ENCODE peak calls at places on chromosomes 3 and 15, in four cellular contexts. M is activated CD4-positive, alpha-beta T cell treated with anti-CD3 and anti-CD28 coated beads, Interleukin-2, amount 50 U/mL, for 24 hours; R is hepatocyte; P is activated T-helper 1 cell treated with anti-CD3 and anti-CD28 coated beads, Interleukin-12 subunit alpha, Interleukin-12 subunit beta, Interleukin-2, Interleukin-4 antibody, amounts not matched to agents 30 ng/mL and 10 ng/mL and 1 ng/mL, durations not matched to agents 14 hours and 24 hours and 36 hours. A is an unnamed sample.

GRCh38 chr3:103181175-103181574 is 746.4 kb downstream of the ZPLD1 start:
- DNase-seq in M (no peak), R (no peak), P (no peak), A (no peak)

GRCh38 chr15:39585394-39585841 is 4.5 kb downstream of the THBS1 start:
- DNase-seq in M (no peak), R (no peak), P (no peak), A (no peak)

GRCh38 chr3:45035441-45036301 is 9.6 kb downstream of the CLEC3B start:
- DNase-seq in M (no peak), R (peak), P (no peak), A (no peak)

GRCh38 chr15:74290645-74291044 is 54.5 kb downstream of the CCDC33 start:
- DNase-seq in M (no peak), R (no peak), P (no peak), A (no peak)

GRCh38 chr3:157129782-157130137 is 30.2 kb downstream of the CCNL1 start:
- DNase-seq in M (no peak), R (no peak), P (peak), A (no peak)

GRCh38 chr15:40854161-40854560 is 10.3 kb downstream of the SPINT1 start:
- DNase-seq in M (no peak), R (no peak), P (no peak), A (no peak)

GRCh38 chr15:40150163-40150925 is 10.5 kb upstream of the BUB1B start:
- DNase-seq in M (no peak), R (peak), P (no peak), A (no peak)

GRCh38 chr3:139764936-139765335 is 87.2 kb upstream of the NMNAT3 start:
- DNase-seq in M (no peak), R (no peak), P (no peak), A (no peak)

GRCh38 chr15:25719101-25719985 is 143.8 kb downstream of the ATP10A start:
- DNase-seq in M (no peak), R (no peak), P (no peak), A (no peak)

GRCh38 chr3:134366928-134367352 is 7.3 kb downstream of the AMOTL2 start:
- DNase-seq in M (no peak), R (no peak), P (no peak), A (no peak)

GRCh38 chr15:73983211-73983727 is 8.8 kb downstream of the STOML1 start:
- DNase-seq in M (no peak), R (peak), P (no peak), A (no peak)

GRCh38 chr3:107710851-107711250 is 188.1 kb downstream of the BBX start:
- DNase-seq in M (no peak), R (peak), P (no peak), A (no peak)

GRCh38 chr3:81716870-81717509 is 44.5 kb downstream of the GBE1 start:
- DNase-seq in M (no peak), R (peak), P (no peak), A (no peak)

GRCh38 chr3:111758642-111759041 is 100.4 kb upstream of the PHLDB2 start:
- DNase-seq in M (no peak), R (no peak), P (no peak), A (no peak)

GRCh38 chr3:10983219-10983916 is 9.2 kb upstream of the SLC6A1 start:
- DNase-seq in M (peak), R (peak), P (no peak), A (no peak)

A was measured in NK-92 treated with Interleukin-12 subunit alpha and Interleukin-12 subunit beta, amount 100 ng/mL, for 24 hours.